ENCODE peak calls at places on chromosome 1, in four cellular contexts. One of them, this sample, is unnamed.

GRCh38 chr1:202852163-202852904 is 36.6 kb downstream of the RABIF start:
- DNase-seq in OCI-LY7: peak; percentile 47
- DNase-seq in mammary epithelial cell: peak; percentile 36
- DNase-seq in H1: peak; percentile 70
- DNase-seq in this sample: peak; percentile 39

GRCh38 chr1:162919043-162919442 is 58.1 kb upstream of the CCDC190 start:
- DNase-seq in OCI-LY7: no peak
- DNase-seq in mammary epithelial cell: no peak
- DNase-seq in H1: no peak
- DNase-seq in this sample: no peak

GRCh38 chr1:5757177-5757820 is 234.9 kb downstream of the NPHP4 start:
- DNase-seq in OCI-LY7: no peak
- DNase-seq in mammary epithelial cell: no peak
- DNase-seq in H1: no peak
- DNase-seq in this sample: no peak

GRCh38 chr1:1360511-1361169 is 2.3 kb upstream of the MXRA8 start:
- DNase-seq in OCI-LY7: no peak
- DNase-seq in mammary epithelial cell: peak; percentile 77
- DNase-seq in H1: no peak
- DNase-seq in this sample: peak; percentile 47

GRCh38 chr1:206972725-206973124 is 2.5 kb upstream of the FCAMR start:
- DNase-seq in OCI-LY7: no peak
- DNase-seq in mammary epithelial cell: no peak
- DNase-seq in H1: no peak
- DNase-seq in this sample: no peak

GRCh38 chr1:182149411-182149965 is 88.0 kb upstream of the ZNF648 start:
- DNase-seq in OCI-LY7: no peak
- DNase-seq in mammary epithelial cell: peak; percentile 76
- DNase-seq in H1: no peak
- DNase-seq in this sample: no peak

GRCh38 chr1:164772635-164773034 is 213.7 kb downstream of the PBX1 start:
- DNase-seq in OCI-LY7: no peak
- DNase-seq in mammary epithelial cell: peak; percentile 95
- DNase-seq in H1: no peak
- DNase-seq in this sample: no peak

GRCh38 chr1:58709540-58709939 is 9.7 kb upstream of the MYSM1 start:
- DNase-seq in OCI-LY7: no peak
- DNase-seq in mammary epithelial cell: no peak
- DNase-seq in H1: no peak
- DNase-seq in this sample: no peak

GRCh38 chr1:53348491-53349368 is 20.9 kb upstream of the LRP8 start:
- DNase-seq in OCI-LY7: no peak
- DNase-seq in mammary epithelial cell: no peak
- DNase-seq in H1: peak; percentile 41
- DNase-seq in this sample: no peak

GRCh38 chr1:214566158-214567104 is 15.0 kb upstream of the PTPN14 start:
- DNase-seq in OCI-LY7: no peak
- DNase-seq in mammary epithelial cell: peak; percentile 82
- DNase-seq in H1: no peak
- DNase-seq in this sample: no peak

GRCh38 chr1:207316622-207317510 is 4.6 kb upstream of the CD55 start:
- DNase-seq in OCI-LY7: no peak
- DNase-seq in mammary epithelial cell: peak; percentile 97
- DNase-seq in H1: no peak
- DNase-seq in this sample: no peak

GRCh38 chr1:77275194-77275593 is 6.6 kb upstream of the AK5 start:
- DNase-seq in OCI-LY7: no peak
- DNase-seq in mammary epithelial cell: no peak
- DNase-seq in H1: no peak
- DNase-seq in this sample: no peak

GRCh38 chr1:153357076-153357852 is 390 bp upstream of the S100A9 start:
- DNase-seq in OCI-LY7: no peak
- DNase-seq in mammary epithelial cell: peak; percentile 79
- DNase-seq in H1: no peak
- DNase-seq in this sample: no peak

GRCh38 chr1:93081716-93082115 is 2.6 kb downstream of the MTF2 start:
- DNase-seq in OCI-LY7: no peak
- DNase-seq in mammary epithelial cell: peak; percentile 57
- DNase-seq in H1: no peak
- DNase-seq in this sample: no peak

GRCh38 chr1:229572286-229572685 is 13.8 kb upstream of the ABCB10 start:
- DNase-seq in OCI-LY7: no peak
- DNase-seq in mammary epithelial cell: no peak
- DNase-seq in H1: no peak
- DNase-seq in this sample: no peak

DNA sequence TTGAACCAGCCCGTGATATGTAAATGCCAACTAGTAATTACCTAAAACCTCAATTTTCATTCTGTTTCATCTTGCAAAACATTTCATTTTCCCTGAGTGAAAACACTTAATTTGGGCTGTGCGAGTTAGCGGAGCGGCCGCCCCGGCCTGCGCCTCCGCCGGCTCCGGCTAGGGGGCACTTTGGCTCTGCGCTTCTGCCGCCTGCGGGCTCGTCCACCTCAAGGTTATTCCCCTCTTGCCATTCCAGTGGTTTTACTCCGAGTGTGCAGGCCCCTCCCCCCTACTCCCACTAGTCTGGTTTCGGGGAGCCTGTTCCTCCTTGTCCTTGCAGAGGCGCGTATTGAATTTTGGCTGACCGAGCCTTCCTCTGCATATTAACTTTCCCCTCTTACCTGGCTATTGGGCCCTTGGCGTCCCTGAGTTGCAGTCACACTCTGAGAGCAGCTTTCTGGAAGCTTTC is 55.6 kb downstream of the PEX14 start:
- DNase-seq in OCI-LY7: no peak
- DNase-seq in mammary epithelial cell: peak; percentile 73
- DNase-seq in H1: peak; percentile 85
- DNase-seq in this sample: peak; percentile 78
- TF ChIP-seq CTCF in OCI-LY7: peak; percentile 14
- TF ChIP-seq CTCF in mammary epithelial cell: peak; percentile 95
- TF ChIP-seq CTCF in H1: peak; percentile 86
- TF ChIP-seq CTCF in this sample: peak; percentile 90

GRCh38 chr1:235270625-235271024 is 57.4 kb downstream of the ARID4B start:
- DNase-seq in OCI-LY7: no peak
- DNase-seq in mammary epithelial cell: peak; percentile 34
- DNase-seq in H1: no peak
- DNase-seq in this sample: no peak
- TF ChIP-seq CTCF in OCI-LY7: no peak
- TF ChIP-seq CTCF in mammary epithelial cell: no peak
- TF ChIP-seq CTCF in H1: no peak
- TF ChIP-seq CTCF in this sample: no peak

GRCh38 chr1:195656780-195657179 is 951.5 kb downstream of the KCNT2 start:
- DNase-seq in OCI-LY7: no peak
- DNase-seq in mammary epithelial cell: no peak
- DNase-seq in H1: no peak
- DNase-seq in this sample: no peak
- TF ChIP-seq CTCF in OCI-LY7: no peak
- TF ChIP-seq CTCF in mammary epithelial cell: no peak
- TF ChIP-seq CTCF in H1: no peak
- TF ChIP-seq CTCF in this sample: no peak

GRCh38 chr1:238492271-238492670 is 601.5 kb upstream of the ZP4 start:
- DNase-seq in OCI-LY7: no peak
- DNase-seq in mammary epithelial cell: no peak
- DNase-seq in H1: no peak
- DNase-seq in this sample: no peak
- TF ChIP-seq CTCF in OCI-LY7: no peak
- TF ChIP-seq CTCF in mammary epithelial cell: no peak
- TF ChIP-seq CTCF in H1: no peak
- TF ChIP-seq CTCF in this sample: no peak

GRCh38 chr1:7287013-7287412 is 484.1 kb upstream of the VAMP3 start:
- DNase-seq in OCI-LY7: no peak
- DNase-seq in mammary epithelial cell: no peak
- DNase-seq in H1: peak; percentile 45
- DNase-seq in this sample: no peak
- TF ChIP-seq CTCF in OCI-LY7: no peak
- TF ChIP-seq CTCF in mammary epithelial cell: no peak
- TF ChIP-seq CTCF in H1: peak; percentile 40
- TF ChIP-seq CTCF in this sample: no peak

DNA sequence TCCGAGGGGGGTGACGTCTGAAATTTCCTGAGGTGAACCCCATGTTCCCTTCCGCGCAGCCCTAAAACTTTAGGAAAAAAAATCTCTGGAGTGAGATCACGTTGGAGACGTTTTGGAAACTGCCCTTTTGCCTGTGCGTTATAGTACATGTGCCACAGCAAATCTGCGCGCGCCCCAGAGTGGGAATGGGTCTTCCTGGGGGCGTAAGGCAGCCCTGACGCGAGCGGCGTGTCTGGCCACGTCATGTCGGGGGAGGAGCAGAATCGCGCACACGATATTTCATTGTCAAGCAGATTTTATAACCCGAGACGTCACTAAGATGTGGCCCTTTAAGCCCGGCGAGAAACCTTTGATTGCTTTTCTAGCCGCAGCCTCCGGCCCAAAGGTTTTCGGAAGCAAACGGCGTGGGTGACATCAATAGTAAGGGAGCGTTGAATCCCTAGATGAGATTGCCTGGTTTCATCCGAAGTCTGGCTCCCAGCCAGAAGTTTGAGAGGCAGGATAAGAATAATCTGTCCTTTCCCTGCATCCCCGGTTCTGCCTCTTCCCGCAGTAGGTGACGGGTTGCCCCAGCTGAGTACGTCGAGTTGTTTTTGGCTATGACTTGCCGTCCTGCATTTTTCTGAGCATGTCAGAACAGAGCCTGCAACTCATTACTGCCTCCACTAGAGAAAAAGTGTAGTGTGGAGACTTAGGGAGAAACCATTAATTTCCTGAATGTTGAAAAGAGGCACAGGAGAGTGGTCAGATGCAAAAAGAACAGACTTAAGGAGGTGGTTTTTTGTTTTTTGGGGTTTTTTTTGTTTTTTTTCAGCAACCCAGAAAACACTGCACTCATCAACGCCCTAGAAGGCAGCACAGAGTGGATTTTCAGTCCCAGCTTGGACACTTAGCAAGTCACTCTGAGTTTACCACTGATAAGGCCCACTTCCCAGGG is 800 bp upstream of the PMVK start:
- DNase-seq in OCI-LY7: peak; percentile 91
- DNase-seq in mammary epithelial cell: peak; percentile 93
- DNase-seq in H1: peak; percentile 89
- DNase-seq in this sample: peak; percentile 86
- TF ChIP-seq CTCF in OCI-LY7: peak; percentile 62
- TF ChIP-seq CTCF in mammary epithelial cell: peak; percentile 45
- TF ChIP-seq CTCF in H1: no peak
- TF ChIP-seq CTCF in this sample: no peak

GRCh38 chr1:48048064-48048463 is 50.9 kb upstream of the TRABD2B start:
- DNase-seq in OCI-LY7: no peak
- DNase-seq in mammary epithelial cell: peak; percentile 79
- DNase-seq in H1: no peak
- DNase-seq in this sample: no peak

GRCh38 chr1:48048980-48049379 is 51.8 kb upstream of the TRABD2B start:
- DNase-seq in OCI-LY7: no peak
- DNase-seq in mammary epithelial cell: no peak
- DNase-seq in H1: no peak
- DNase-seq in this sample: no peak

GRCh38 chr1:48044311-48044710 is 47.1 kb upstream of the TRABD2B start:
- DNase-seq in OCI-LY7: no peak
- DNase-seq in mammary epithelial cell: no peak
- DNase-seq in H1: no peak
- DNase-seq in this sample: no peak

GRCh38 chr1:48049823-48050539 is 52.8 kb upstream of the TRABD2B start:
- DNase-seq in OCI-LY7: no peak
- DNase-seq in mammary epithelial cell: no peak
- DNase-seq in H1: no peak
- DNase-seq in this sample: no peak

DNA sequence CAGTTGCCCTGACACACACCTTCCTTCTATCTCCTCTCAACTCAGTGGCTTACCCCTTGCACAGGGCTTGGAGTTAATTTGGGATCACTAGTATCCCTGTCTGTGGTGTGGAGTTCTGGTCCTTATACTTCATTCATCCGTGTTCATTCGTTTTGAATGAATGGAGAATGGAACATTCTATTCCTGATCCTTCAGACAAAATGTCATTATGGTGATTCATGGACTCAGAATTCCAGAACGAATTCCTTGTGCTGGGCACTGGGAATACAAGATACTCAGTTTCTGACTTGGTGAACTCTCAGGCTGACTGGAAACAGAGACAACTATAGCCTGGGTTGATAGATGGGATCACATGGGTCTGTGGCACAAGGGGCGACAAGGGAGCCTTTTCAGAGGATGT is 49.9 kb upstream of the TRABD2B start:
- DNase-seq in OCI-LY7: no peak
- DNase-seq in mammary epithelial cell: no peak
- DNase-seq in H1: no peak
- DNase-seq in this sample: no peak
- TF ChIP-seq CTCF in OCI-LY7: no peak
- TF ChIP-seq CTCF in mammary epithelial cell: no peak
- TF ChIP-seq CTCF in H1: no peak
- TF ChIP-seq CTCF in this sample: no peak

This sample was measured in nephron progenitor cell.